ENCODE peak calls at places on chromosomes 1 and 21, in four cellular contexts. Z is cardiac muscle cell, Y is HCT116, L is A549. A is an unnamed sample. For H3K4me1, the result is how much of the 10 kb centered on the place peaks cover.

GRCh38 chr1:116297495-116298212 is 75.4 kb upstream of the ATP1A1 start:
- DNase-seq in Z (no peak), Y (no peak), L (no peak), A (no peak)

GRCh38 chr1:25080294-25081209 is 150.5 kb upstream of the RUNX3 start:
- DNase-seq in Z (peak), Y (peak), L (peak), A (no peak)

GRCh38 chr1:54331843-54332688 is 74.1 kb downstream of the SSBP3 start:
- DNase-seq in Z (no peak), Y (no peak), L (no peak), A (no peak)

GRCh38 chr1:110150330-110151174 is at the start of gene SLC6A17:
- DNase-seq in Z (peak), Y (peak), L (peak), A (no peak)

GRCh38 chr21:45544449-45545235 is 2.4 kb upstream of the SLC19A1 start:
- DNase-seq in Z (no peak), Y (no peak), L (no peak), A (peak)

GRCh38 chr1:7964476-7964875 is 3.0 kb downstream of the PARK7 start:
- DNase-seq in Z (no peak), Y (no peak), L (no peak), A (no peak)

GRCh38 chr1:162197615-162198497 is 128.4 kb downstream of the NOS1AP start:
- DNase-seq in Z (no peak), Y (no peak), L (no peak), A (no peak)

GRCh38 chr1:244755673-244756072 is 79.8 kb upstream of the COX20 start:
- DNase-seq in Z (no peak), Y (no peak), L (no peak), A (no peak)

GRCh38 chr1:40317394-40318074 is 448 bp upstream of the COL9A2 start:
- DNase-seq in Z (no peak), Y (no peak), L (no peak), A (no peak)

GRCh38 chr1:54488831-54489626 is 59.0 kb upstream of the ACOT11 start:
- DNase-seq in Z (peak), Y (peak), L (peak), A (peak)

GRCh38 chr1:153680120-153680403 is 1.6 kb downstream of the NPR1 start:
- DNase-seq in Z (no peak), Y (no peak), L (no peak), A (no peak)

GRCh38 chr1:223842784-223843183 is 3.0 kb downstream of the TP53BP2 start:
- DNase-seq in Z (no peak), Y (no peak), L (no peak), A (no peak)

GRCh38 chr1:156920233-156921052 is at the start of gene LRRC71:
- DNase-seq in Z (peak), Y (peak), L (peak), A (peak)

GRCh38 chr1:15400627-15401026 is 9.1 kb upstream of the EFHD2 start:
- DNase-seq in Z (no peak), Y (no peak), L (no peak), A (no peak)

GRCh38 chr1:232542633-232543032 is 87.3 kb downstream of the SIPA1L2 start:
- DNase-seq in Z (no peak), Y (no peak), L (no peak), A (no peak)

GRCh38 chr1:241627453-241628329 is 12.5 kb downstream of the CHML start:
- DNase-seq in Z (peak), Y (peak), L (peak), A (no peak)

GRCh38 chr1:119187416-119187815 is 47.0 kb upstream of the WARS2 start:
- DNase-seq in Z (no peak), Y (no peak), L (no peak), A (no peak)

GRCh38 chr1:159000627-159001026 is 9.1 kb upstream of the IFI16 start:
- DNase-seq in Z (peak), Y (peak), L (peak), A (peak)

GRCh38 chr1:944341-945325 is 14.4 kb downstream of the NOC2L start:
- DNase-seq in Z (peak), Y (no peak), L (peak), A (peak)

GRCh38 chr1:88036345-88036999 is 647.6 kb upstream of the PKN2 start:
- DNase-seq in Z (no peak), Y (no peak), L (no peak), A (no peak)

GRCh38 chr1:159598196-159598595 is 10.6 kb downstream of the APCS start:
- DNase-seq in Z (peak), Y (no peak), L (peak), A (no peak)

GRCh38 chr1:169119405-169119804 is 12.9 kb downstream of the ATP1B1 start:
- DNase-seq in Z (no peak), Y (no peak), L (peak), A (no peak)

GRCh38 chr21:45306832-45307571 is 19.3 kb upstream of the POFUT2 start:
- DNase-seq in Z (peak), Y (no peak), L (no peak), A (peak)

DNA sequence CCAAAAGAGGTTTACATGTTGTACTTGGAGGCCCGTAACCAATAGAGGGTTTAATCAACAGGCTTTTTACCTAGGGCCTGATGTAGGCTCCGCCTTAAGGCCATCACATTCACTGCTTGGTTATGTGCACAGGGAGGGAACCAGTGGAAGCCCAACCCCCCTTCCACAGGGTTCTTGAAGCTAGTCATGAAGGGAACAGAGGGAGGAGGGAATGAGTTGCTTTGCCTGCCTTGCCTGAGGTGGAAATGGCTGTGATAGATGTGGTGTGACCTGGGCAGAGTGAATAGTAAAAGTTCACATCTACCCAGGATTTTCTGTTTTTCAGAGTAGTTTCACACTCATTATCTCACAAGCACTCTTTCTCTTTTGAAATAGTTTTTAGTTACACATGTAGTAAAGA is 215.1 kb downstream of the ST6GALNAC3 start:
- DNase-seq in Z (no peak), Y (no peak), L (no peak), A (no peak)
- H3K4me1 ChIP-seq in Z (under half), Y (under half), L (under half), A (under half)

DNA sequence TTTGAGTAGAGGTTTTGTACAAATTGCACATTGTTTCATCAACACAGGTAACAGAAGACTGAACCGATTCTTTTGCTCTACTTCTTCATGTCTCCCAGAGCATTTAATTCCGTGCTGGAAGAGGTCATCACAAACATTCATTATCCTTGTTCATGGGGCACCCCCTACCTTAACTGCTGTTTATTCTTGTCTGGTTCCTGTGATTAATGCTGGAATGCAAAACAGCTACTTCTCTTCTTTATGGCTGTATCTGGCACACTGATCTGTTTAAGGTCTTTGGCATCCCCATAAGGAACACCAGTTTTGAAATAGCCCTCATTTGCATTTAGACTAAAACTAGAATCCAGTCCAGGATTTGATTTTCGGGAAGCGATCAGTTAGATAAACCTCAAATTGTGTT is 42.2 kb downstream of the NTNG1 start:
- DNase-seq in Z (no peak), Y (no peak), L (no peak), A (no peak)
- H3K4me1 ChIP-seq in Z (under half), Y (under half), L (under half), A (under half)

GRCh38 chr1:12450090-12450764 is 167.8 kb downstream of the DHRS3 start:
- DNase-seq in Z (no peak), Y (no peak), L (no peak), A (peak)

GRCh38 chr1:12448746-12449177 is 169.2 kb downstream of the DHRS3 start:
- DNase-seq in Z (peak), Y (no peak), L (no peak), A (no peak)

GRCh38 chr1:12452262-12452661 is 165.7 kb downstream of the DHRS3 start:
- DNase-seq in Z (no peak), Y (no peak), L (no peak), A (no peak)

GRCh38 chr1:12451560-12451900 is 166.5 kb downstream of the DHRS3 start:
- DNase-seq in Z (no peak), Y (no peak), L (no peak), A (no peak)

DNA sequence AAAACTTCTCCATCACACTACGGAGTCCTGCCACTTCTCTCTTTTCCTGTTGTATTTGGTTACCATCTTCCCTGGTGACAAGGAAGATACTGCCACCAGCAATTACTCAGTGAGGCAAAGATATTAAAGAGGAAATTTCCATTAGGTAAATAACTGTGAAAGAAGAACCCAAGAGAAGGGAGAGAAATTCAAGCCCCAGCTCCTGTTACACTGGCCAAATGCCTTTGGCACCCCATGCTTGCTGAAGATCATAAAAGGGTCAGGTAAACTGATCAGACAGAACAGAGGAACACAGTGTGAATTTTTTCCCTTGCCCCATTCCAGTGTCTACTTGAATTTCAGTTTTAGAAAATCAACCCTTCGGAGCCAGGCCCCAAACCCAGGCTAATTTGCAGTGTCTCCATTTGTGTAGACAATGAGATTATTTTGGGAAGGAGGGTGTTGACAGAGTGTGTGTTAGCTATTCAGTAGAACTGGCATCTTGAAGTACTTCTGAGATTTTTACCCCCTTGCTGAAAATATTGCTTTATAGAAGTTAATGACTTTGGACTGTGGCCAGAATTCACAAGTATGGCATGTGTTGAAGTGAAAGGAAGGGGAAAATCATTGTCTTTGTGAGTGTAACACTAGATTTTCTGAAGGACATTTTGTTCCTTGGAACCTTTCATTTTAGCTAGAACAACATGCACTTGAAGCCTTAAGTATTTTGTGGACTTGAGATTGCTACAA is 167.0 kb downstream of the DHRS3 start:
- DNase-seq in Z (no peak), Y (no peak), L (no peak), A (no peak)
- H3K4me1 ChIP-seq in Z (under half), Y (under half), L (under half), A (half or more)

GRCh38 chr1:150476754-150477153 is 10.5 kb upstream of the TARS2 start:
- DNase-seq in Z (no peak), Y (no peak), L (no peak), A (no peak)
- H3K4me1 ChIP-seq in Z (under half), Y (under half), L (under half), A (half or more)

GRCh38 chr1:214551436-214552173 is at the start of gene PTPN14:
- DNase-seq in Z (peak), Y (peak), L (peak), A (peak)

GRCh38 chr1:214548988-214549387 is 2.4 kb downstream of the PTPN14 start:
- DNase-seq in Z (peak), Y (no peak), L (no peak), A (peak)

GRCh38 chr1:214549604-214550338 is 1.6 kb downstream of the PTPN14 start:
- DNase-seq in Z (peak), Y (no peak), L (peak), A (no peak)

GRCh38 chr1:214551052-214551435 is 358 bp downstream of the PTPN14 start:
- DNase-seq in Z (no peak), Y (no peak), L (no peak), A (peak)

DNA sequence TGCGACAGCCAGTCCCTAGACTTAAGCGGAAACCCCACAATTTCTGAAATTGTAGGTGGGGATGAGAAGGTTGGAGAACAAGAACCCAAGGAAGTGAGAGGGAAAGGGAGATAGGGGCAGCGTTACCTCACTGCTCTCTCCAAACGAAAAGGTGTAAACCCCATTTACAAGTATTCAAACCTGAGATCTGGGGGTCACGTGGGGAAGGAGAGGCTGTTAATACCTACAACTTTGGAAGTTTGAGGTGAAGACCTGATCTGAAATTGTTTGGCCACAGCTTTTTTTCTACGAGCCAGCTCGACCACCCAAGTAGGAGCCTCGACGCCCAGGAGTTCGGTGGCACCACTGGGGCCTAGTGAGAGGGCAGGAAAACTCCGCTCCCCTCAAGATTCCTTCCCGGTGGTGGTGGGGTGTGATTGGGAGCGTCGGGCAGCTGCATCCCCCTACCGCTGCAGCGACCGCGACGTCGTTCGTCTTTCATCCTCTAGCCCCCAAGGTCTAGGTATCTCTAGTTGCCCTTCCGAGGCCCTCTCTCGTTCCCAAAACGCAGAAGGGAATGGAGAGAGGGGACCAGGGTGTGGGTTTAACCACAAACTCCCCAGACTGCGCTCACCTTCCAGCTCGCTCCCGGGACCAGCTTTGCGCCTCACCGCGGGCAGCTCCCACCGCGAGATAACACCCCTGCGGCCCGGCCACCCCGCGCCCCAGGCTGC is 907 bp downstream of the PTPN14 start:
- DNase-seq in Z (no peak), Y (no peak), L (no peak), A (no peak)
- H3K4me1 ChIP-seq in Z (under half), Y (under half), L (under half), A (half or more)

A was measured in left ventricle myocardium inferior.